ENCODE peak calls at places on chromosomes 7 and 10, in five cellular contexts. Z, E, S, M and R are unnamed samples.
A peak's percentile ranks its signal among the peaks of the same experiment; 100 is the strongest.

GRCh38 chr7:39453743-39454355 is 112.4 kb upstream of the YAE1 start:
- DNase-seq in Z (peak; percentile 59), E (peak; percentile 61), M (no peak), S (peak; percentile 56), R (no peak)

GRCh38 chr7:105470090-105470489 is 52.0 kb downstream of the PUS7 start:
- DNase-seq in M (no peak), Z (no peak), E (no peak), S (no peak), R (no peak)

GRCh38 chr10:62501547-62501946 is 127.4 kb downstream of the ZNF365 start:
- DNase-seq in M (no peak), Z (peak; percentile 61), S (no peak), E (no peak), R (no peak)

GRCh38 chr10:116138897-116139296 is 134.1 kb downstream of the GFRA1 start:
- DNase-seq in Z (peak; percentile 13), M (no peak), E (no peak), S (no peak), R (no peak)

GRCh38 chr7:1961776-1962276 is 270.9 kb downstream of the MAD1L1 start:
- DNase-seq in E (peak; percentile 51), M (no peak), S (no peak), Z (peak; percentile 57), R (no peak)

GRCh38 chr10:59055046-59055445 is 121.4 kb upstream of the PHYHIPL start:
- DNase-seq in S (no peak), Z (no peak), E (peak; percentile 48), M (no peak), R (no peak)

GRCh38 chr10:21015838-21016237 is 118.7 kb upstream of the NEBL start:
- DNase-seq in E (no peak), Z (no peak), M (no peak), S (no peak), R (no peak)

GRCh38 chr7:130998993-130999602 is 265.1 kb upstream of the KLF14 start:
- DNase-seq in E (no peak), Z (peak; percentile 95), M (no peak), S (no peak), R (no peak)

GRCh38 chr7:2008101-2008935 is 224.4 kb downstream of the MAD1L1 start:
- DNase-seq in M (peak; percentile 10), E (no peak), Z (no peak), S (no peak), R (peak; percentile 38)

GRCh38 chr10:103765168-103765567 is 90.2 kb downstream of the SH3PXD2A start:
- DNase-seq in S (no peak), E (no peak), M (no peak), Z (peak; percentile 65), R (no peak)

GRCh38 chr7:151748733-151749132 is 128.2 kb downstream of the PRKAG2 start:
- DNase-seq in Z (no peak), E (no peak), M (no peak), S (no peak), R (peak; percentile 81)

GRCh38 chr10:103861501-103861900 is 6.1 kb upstream of the SH3PXD2A start:
- DNase-seq in Z (peak; percentile 89), E (no peak), M (no peak), S (no peak), R (no peak)

GRCh38 chr7:142496545-142496991 is 238.7 kb upstream of the PRSS58 start:
- DNase-seq in Z (peak; percentile 47), E (peak; percentile 20), M (no peak), S (no peak), R (no peak)

GRCh38 chr7:156178857-156179256 is 366.6 kb upstream of the SHH start:
- DNase-seq in M (no peak), S (no peak), E (no peak), Z (no peak), R (no peak)

GRCh38 chr10:97210576-97210975 is 24.8 kb upstream of the SLIT1 start:
- DNase-seq in Z (peak; percentile 64), S (peak; percentile 70), E (peak; percentile 43), M (peak; percentile 60), R (peak; percentile 46)

GRCh38 chr10:73251683-73252444 is 580 bp downstream of the MRPS16 start:
- DNase-seq in E (no peak), S (peak; percentile 22), M (peak; percentile 14), Z (no peak), R (no peak)

GRCh38 chr10:119358140-119358512 is 150.8 kb downstream of the GRK5 start:
- DNase-seq in E (no peak), S (no peak), Z (no peak), M (no peak), R (no peak)

GRCh38 chr7:83610649-83611304 is 38.2 kb downstream of the SEMA3E start:
- DNase-seq in E (no peak), S (no peak), M (no peak), Z (no peak), R (no peak)

GRCh38 chr7:26090927-26091519 is 61.0 kb upstream of the NFE2L3 start:
- DNase-seq in S (no peak), Z (peak; percentile 68), M (no peak), E (no peak), R (no peak)

GRCh38 chr7:27709137-27710075 is 30.6 kb upstream of the TAX1BP1 start:
- DNase-seq in M (no peak), S (no peak), E (no peak), Z (peak; percentile 41), R (no peak)

GRCh38 chr10:11264481-11265044 is 246.9 kb downstream of the CELF2 start:
- DNase-seq in S (no peak), Z (no peak), M (no peak), E (no peak), R (no peak)

GRCh38 chr7:130476287-130477001 is 15.4 kb upstream of the MEST start:
- DNase-seq in Z (no peak), M (no peak), S (no peak), E (no peak), R (no peak)

GRCh38 chr10:114526112-114526496 is 121.8 kb upstream of the AFAP1L2 start:
- DNase-seq in S (no peak), M (no peak), Z (no peak), E (no peak), R (no peak)

GRCh38 chr10:35328404-35329037 is 7.8 kb upstream of the CCNY start:
- DNase-seq in Z (peak; percentile 74), E (peak; percentile 19), M (no peak), S (no peak), R (no peak)

GRCh38 chr10:37856881-37857286 is 526 bp downstream of the ZNF248 start:
- DNase-seq in S (peak; percentile 40), E (no peak), Z (peak; percentile 4), M (peak; percentile 25), R (peak; percentile 35)

GRCh38 chr10:91684841-91685240 is 52.0 kb upstream of the PPP1R3C start:
- DNase-seq in E (no peak), M (no peak), Z (peak; percentile 48), S (no peak), R (no peak)

GRCh38 chr10:50409965-50410811 is 158.9 kb upstream of the ASAH2 start:
- DNase-seq in S (no peak), E (no peak), Z (peak; percentile 33), M (no peak), R (no peak)

GRCh38 chr10:58894929-58895328 is 281.5 kb upstream of the PHYHIPL start:
- DNase-seq in S (no peak), M (no peak), E (no peak), Z (no peak), R (no peak)

GRCh38 chr10:12839941-12840611 is 161.4 kb downstream of the CCDC3 start:
- DNase-seq in M (no peak), Z (no peak), E (no peak), S (no peak), R (no peak)

GRCh38 chr10:95791425-95791979 is 35.5 kb downstream of the ENTPD1 start:
- DNase-seq in E (no peak), Z (no peak), M (no peak), S (no peak), R (no peak)

GRCh38 chr10:48880016-48880705 is 59.5 kb downstream of the LRRC18 start:
- DNase-seq in E (no peak), M (no peak), S (no peak), Z (no peak), R (no peak)

GRCh38 chr7:16562456-16563220 is 36.0 kb downstream of the LRRC72 start:
- DNase-seq in E (no peak), Z (no peak), S (no peak), M (no peak), R (no peak)

GRCh38 chr10:22580711-22581110 is 133.7 kb downstream of the PIP4K2A start:
- DNase-seq in S (no peak), E (no peak), M (no peak), Z (no peak), R (no peak)

GRCh38 chr7:158049271-158049670 is 538.4 kb downstream of the PTPRN2 start:
- DNase-seq in E (no peak), Z (no peak), S (no peak), M (no peak), R (no peak)
- H3K4me3 ChIP-seq in E (no peak overlapping the region), Z (no peak overlapping the region), S (no peak overlapping the region), M (no peak overlapping the region), R (no peak overlapping the region)

GRCh38 chr7:50448823-50449222 is 1.3 kb downstream of the FIGNL1 start:
- DNase-seq in E (no peak), Z (no peak), M (no peak), S (no peak), R (no peak)
- H3K4me3 ChIP-seq in E (no peak overlapping the region), Z (no peak overlapping the region), M (peak overlapping the region; percentile 69), S (no peak overlapping the region), R (no peak overlapping the region)

DNA sequence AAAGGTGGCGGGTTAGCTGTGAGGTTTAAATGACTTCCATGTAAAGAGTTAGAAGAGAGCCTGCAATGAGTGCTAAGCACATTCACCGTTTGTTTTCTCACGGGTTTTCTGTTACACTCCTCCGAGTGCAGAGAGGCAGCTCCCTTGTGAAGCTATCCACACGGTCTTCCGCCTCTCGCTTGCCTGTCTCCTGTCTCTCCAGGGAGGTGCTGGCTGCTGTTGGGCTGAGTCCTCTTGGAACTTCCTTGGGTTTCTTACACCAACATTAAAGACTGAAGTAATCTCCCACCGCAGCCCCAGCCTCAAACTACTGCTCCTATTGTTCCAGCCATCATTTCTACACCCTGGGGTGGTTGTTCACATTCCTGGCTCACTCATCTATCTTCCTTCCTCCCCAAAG is 14.3 kb downstream of the ESYT2 start:
- DNase-seq in S (no peak), M (no peak), E (no peak), Z (no peak), R (no peak)
- H3K4me3 ChIP-seq in S (no peak overlapping the region), M (no peak overlapping the region), E (no peak overlapping the region), Z (no peak overlapping the region), R (no peak overlapping the region)

GRCh38 chr7:150371996-150372270 is 3.3 kb downstream of the REPIN1 start:
- DNase-seq in S (no peak), Z (no peak), E (no peak), M (no peak), R (no peak)

GRCh38 chr7:150368884-150369739 is 490 bp downstream of the REPIN1 start:
- DNase-seq in M (peak; percentile 80), E (no peak), Z (no peak), S (peak; percentile 67), R (peak; percentile 75)

GRCh38 chr7:150369740-150370501 is 1.3 kb downstream of the REPIN1 start:
- DNase-seq in M (no peak), E (no peak), Z (no peak), S (no peak), R (no peak)

GRCh38 chr7:150371131-150371995 is 2.7 kb downstream of the REPIN1 start:
- DNase-seq in E (no peak), S (no peak), Z (no peak), M (no peak), R (no peak)

DNA sequence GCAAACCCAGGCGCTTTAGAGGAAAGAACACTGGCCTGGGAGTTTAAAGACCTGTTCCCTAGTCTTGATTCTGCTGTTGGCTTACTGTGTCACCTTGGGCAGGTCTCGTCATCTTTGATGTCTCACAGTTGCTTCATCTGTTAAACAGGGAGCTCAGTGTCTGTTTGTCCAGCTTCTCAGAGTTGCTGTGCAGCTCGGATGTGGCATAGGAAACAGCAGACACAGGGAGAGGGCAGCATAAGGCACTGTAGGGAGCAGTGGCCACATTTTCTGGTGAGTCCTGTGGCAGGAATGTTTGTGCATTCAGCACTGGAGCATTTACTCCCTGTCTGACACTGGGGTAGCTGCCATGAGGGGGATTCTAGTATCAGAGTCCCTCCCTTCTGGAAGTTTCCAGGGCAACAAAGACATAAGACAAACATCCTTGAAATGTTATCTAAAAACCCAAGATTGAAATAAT is 2.0 kb downstream of the REPIN1 start:
- DNase-seq in M (no peak), Z (no peak), S (no peak), E (no peak), R (no peak)
- H3K4me3 ChIP-seq in M (peak overlapping the region; percentile 97), Z (no peak overlapping the region), S (peak overlapping the region; percentile 65), E (peak overlapping the region; percentile 81), R (no peak overlapping the region)